ENCODE peak calls at places on chromosome X, in seven cellular contexts. Z is GM23248, S is MM.1S, L is PC-3, W is hepatocyte, G is HCT116, I is neural progenitor cell. V is an unnamed sample.

GRCh38 chrX:3598046-3598605 is 115.3 kb downstream of the PRKX start:
- DNase-seq in G (no peak), Z (no peak), W (no peak), S (no peak), I (no peak), L (no peak), V (no peak)

GRCh38 chrX:119429471-119429870 is 30.3 kb downstream of the SLC25A43 start:
- DNase-seq in W (no peak), G (no peak), I (no peak), L (no peak), Z (peak), S (no peak), V (no peak)

GRCh38 chrX:10158279-10158939 is 1.6 kb downstream of the CLCN4 start:
- DNase-seq in Z (peak), W (peak), G (no peak), I (peak), L (no peak), S (no peak), V (peak)

GRCh38 chrX:12894074-12894691 is 12.2 kb upstream of the TLR8 start:
- DNase-seq in G (peak), W (peak), S (peak), I (peak), L (peak), Z (peak), V (peak)

GRCh38 chrX:151738751-151739150 is 4.2 kb downstream of the CNGA2 start:
- DNase-seq in I (no peak), L (no peak), Z (no peak), W (no peak), G (no peak), S (no peak), V (no peak)

GRCh38 chrX:48816014-48816810 is 10.1 kb upstream of the ERAS start:
- DNase-seq in L (no peak), G (no peak), W (no peak), S (no peak), I (no peak), Z (no peak), V (no peak)

GRCh38 chrX:115584715-115585114 is 23.7 kb downstream of the PLS3 start:
- DNase-seq in S (no peak), I (no peak), L (peak), G (no peak), Z (peak), W (no peak), V (no peak)

GRCh38 chrX:140064993-140065392 is 99.7 kb upstream of the CXorf66 start:
- DNase-seq in G (no peak), Z (no peak), I (no peak), S (no peak), L (no peak), W (no peak), V (no peak)

GRCh38 chrX:1582686-1583437 is 8.5 kb upstream of the AKAP17A start:
- DNase-seq in S (peak), I (no peak), G (peak), Z (peak), W (no peak), L (peak), V (peak)

GRCh38 chrX:46263494-46263893 is 281.7 kb downstream of the ZNF674 start:
- DNase-seq in W (no peak), L (peak), I (no peak), Z (no peak), S (no peak), G (peak), V (no peak)

GRCh38 chrX:153727108-153727931 is 2.7 kb downstream of the ABCD1 start:
- DNase-seq in I (no peak), S (no peak), W (no peak), L (peak), Z (peak), G (no peak), V (no peak)

GRCh38 chrX:57282568-57282967 is 3.9 kb upstream of the FAAH2 start:
- DNase-seq in L (peak), I (no peak), G (no peak), W (no peak), Z (no peak), S (peak), V (peak)

GRCh38 chrX:133922390-133922772 is 63.0 kb downstream of the GPC3 start:
- DNase-seq in S (peak), L (no peak), I (no peak), G (no peak), W (no peak), Z (no peak), V (no peak)

GRCh38 chrX:123960956-123961267 is 594 bp upstream of the STAG2 start:
- DNase-seq in Z (no peak), I (peak), S (no peak), G (no peak), W (no peak), L (no peak), V (no peak)

GRCh38 chrX:56233682-56234081 is 1.5 kb downstream of the KLF8 start:
- DNase-seq in S (no peak), G (peak), W (peak), I (peak), Z (peak), L (no peak), V (peak)

GRCh38 chrX:12721042-12721441 is 70.2 kb upstream of the PRPS2 start:
- DNase-seq in Z (no peak), W (peak), I (peak), L (peak), S (no peak), G (no peak), V (no peak)

GRCh38 chrX:78527263-78527662 is 131.9 kb downstream of the RTL3 start:
- DNase-seq in S (no peak), I (no peak), G (no peak), L (peak), W (no peak), Z (peak), V (no peak)

GRCh38 chrX:132272826-132273225 is 53.6 kb upstream of the RAP2C start:
- DNase-seq in I (no peak), W (no peak), S (no peak), Z (no peak), G (no peak), L (no peak), V (no peak)

GRCh38 chrX:125132274-125132673 is 187.4 kb upstream of the TEX13C start:
- DNase-seq in Z (peak), W (peak), G (no peak), S (peak), L (peak), I (peak), V (peak)

GRCh38 chrX:82218361-82218760 is 1016.5 kb downstream of the SH3BGRL start:
- DNase-seq in Z (peak), S (peak), I (peak), G (no peak), L (peak), W (peak), V (peak)

GRCh38 chrX:134236690-134237362 is at the start of gene CCDC160:
- DNase-seq in L (peak), Z (peak), S (peak), G (peak), I (peak), W (peak), V (peak)

GRCh38 chrX:110004970-110005369 is 2.1 kb downstream of the TMEM164 start:
- DNase-seq in I (no peak), S (no peak), G (no peak), Z (no peak), L (no peak), W (no peak), V (no peak)

GRCh38 chrX:9644335-9644734 is 121.3 kb downstream of the GPR143 start:
- DNase-seq in W (no peak), S (no peak), L (no peak), Z (no peak), I (no peak), G (no peak), V (no peak)

GRCh38 chrX:79325263-79325958 is 41.7 kb downstream of the ITM2A start:
- DNase-seq in Z (no peak), G (no peak), I (peak), W (no peak), S (peak), L (peak), V (peak)

GRCh38 chrX:18758166-18758932 is 50.9 kb downstream of the PPEF1 start:
- DNase-seq in G (no peak), S (no peak), Z (no peak), L (no peak), I (peak), W (no peak), V (no peak)

GRCh38 chrX:140766024-140766611 is 56.6 kb downstream of the LINC00632 start:
- DNase-seq in Z (peak), L (peak), W (peak), G (no peak), S (peak), I (peak), V (peak)

GRCh38 chrX:83860846-83861245 is at the start of gene CYLC1:
- DNase-seq in L (no peak), I (no peak), Z (no peak), S (no peak), W (no peak), G (no peak), V (no peak)

GRCh38 chrX:25019707-25020390 is 4.1 kb upstream of the ARX start:
- DNase-seq in W (no peak), I (peak), Z (no peak), S (no peak), L (no peak), G (no peak), V (no peak)

GRCh38 chrX:10679387-10679786 is 59.0 kb upstream of the MID1 start:
- DNase-seq in W (no peak), L (no peak), G (no peak), I (no peak), Z (no peak), S (no peak), V (no peak)

GRCh38 chrX:73562458-73562857 is 539 bp upstream of the CHIC1 start:
- DNase-seq in I (no peak), Z (no peak), G (no peak), S (no peak), L (no peak), W (no peak), V (no peak)

GRCh38 chrX:153514259-153514658 is 3.2 kb upstream of the ATP2B3 start:
- DNase-seq in W (no peak), I (no peak), G (no peak), S (no peak), Z (no peak), L (no peak), V (no peak)

GRCh38 chrX:28979876-28980275 is 392.6 kb downstream of the IL1RAPL1 start:
- DNase-seq in S (no peak), W (peak), L (no peak), I (no peak), G (no peak), Z (no peak), V (no peak)

GRCh38 chrX:5650904-5651303 is 577.8 kb downstream of the NLGN4X start:
- DNase-seq in S (peak), I (no peak), Z (no peak), L (no peak), G (no peak), W (no peak), V (peak)

GRCh38 chrX:29506729-29507128 is 708.6 kb upstream of the MAGEB2 start:
- DNase-seq in W (no peak), S (no peak), Z (no peak), I (no peak), L (no peak), G (no peak), V (no peak)

GRCh38 chrX:68934421-68934820 is 105.6 kb downstream of the EFNB1 start:
- DNase-seq in G (no peak), Z (no peak), W (no peak), L (no peak), S (no peak), I (no peak), V (no peak)

GRCh38 chrX:81215685-81216084 is 13.8 kb downstream of the SH3BGRL start:
- DNase-seq in S (no peak), G (no peak), Z (no peak), W (no peak), L (no peak), I (no peak), V (no peak)

GRCh38 chrX:96807318-96807717 is 76.4 kb upstream of the RPA4 start:
- DNase-seq in W (no peak), I (no peak), Z (no peak), S (no peak), L (no peak), G (no peak), V (no peak)

GRCh38 chrX:39519213-39519544 is 578.6 kb downstream of the BCOR start:
- DNase-seq in S (no peak), W (peak), Z (peak), I (no peak), G (no peak), L (peak), V (no peak)
- TF ChIP-seq EZH2 in S (no peak), W (no peak), Z (peak), I (no peak), G (no peak), L (peak), V (no peak)

GRCh38 chrX:120795301-120795700 is 80.4 kb downstream of the CT47B1 start:
- DNase-seq in Z (peak), L (no peak), I (no peak), S (no peak), W (no peak), G (no peak), V (no peak)
- TF ChIP-seq EZH2phosphoT487 in Z (no peak), L (no peak), I (no peak), S (no peak), W (no peak), G (no peak), V (no peak)

GRCh38 chrX:470686-471085 is 84.0 kb upstream of the PPP2R3B start:
- DNase-seq in S (no peak), Z (no peak), L (no peak), W (no peak), G (no peak), I (no peak), V (no peak)

GRCh38 chrX:476724-477075 is 90.0 kb upstream of the PPP2R3B start:
- DNase-seq in Z (no peak), G (no peak), L (no peak), I (no peak), S (no peak), W (no peak), V (no peak)

GRCh38 chrX:468979-469378 is 82.3 kb upstream of the PPP2R3B start:
- DNase-seq in G (no peak), I (no peak), L (no peak), Z (no peak), W (no peak), S (no peak), V (no peak)

GRCh38 chrX:475926-476723 is 89.4 kb upstream of the PPP2R3B start:
- DNase-seq in Z (no peak), I (no peak), S (no peak), G (no peak), W (no peak), L (peak), V (peak)

GRCh38 chrX:471239-471638 is 84.5 kb upstream of the PPP2R3B start:
- DNase-seq in S (no peak), L (no peak), G (no peak), Z (no peak), W (no peak), I (no peak), V (no peak)
- TF ChIP-seq EZH2 in S (no peak), L (no peak), G (no peak), Z (no peak), W (no peak), I (no peak), V (no peak)

GRCh38 chrX:143095841-143096240 is 70.1 kb downstream of the SPANXN4 start:
- DNase-seq in W (no peak), G (no peak), L (no peak), S (no peak), I (no peak), Z (no peak), V (no peak)

GRCh38 chrX:143095311-143095710 is 69.6 kb downstream of the SPANXN4 start:
- DNase-seq in G (no peak), S (no peak), Z (no peak), I (no peak), W (no peak), L (no peak), V (no peak)

DNA sequence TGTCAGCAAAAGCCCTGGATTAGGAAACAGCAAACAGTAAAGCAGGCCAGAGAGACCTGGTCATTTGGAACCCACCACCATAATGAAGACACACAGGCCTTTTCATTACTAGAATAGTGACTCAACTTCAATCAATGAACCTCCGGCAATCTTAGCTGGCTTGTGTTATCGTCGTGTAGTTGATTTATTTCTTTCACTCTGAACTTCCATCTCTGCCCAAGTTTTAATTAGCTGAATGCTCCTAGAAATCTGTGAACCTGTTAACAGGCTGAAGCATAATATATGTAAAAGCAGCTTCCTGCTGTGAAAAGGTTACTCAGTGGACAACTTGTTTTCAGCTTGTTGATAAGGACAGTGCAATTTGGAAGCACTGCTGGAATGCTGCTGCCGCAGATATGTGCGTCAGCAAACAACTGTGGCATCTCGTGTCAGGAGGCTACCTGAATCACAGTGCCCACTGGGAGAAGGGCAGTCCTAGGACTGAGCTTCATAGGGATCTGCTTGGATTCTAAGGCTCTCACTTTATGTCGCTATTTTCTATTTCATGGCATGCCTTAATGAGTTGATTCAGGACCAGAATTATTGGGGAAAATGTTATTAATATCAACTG is 68.9 kb downstream of the SPANXN4 start:
- DNase-seq in I (no peak), G (no peak), L (no peak), Z (no peak), W (peak), S (no peak), V (no peak)
- TF ChIP-seq EZH2phosphoT487 in I (no peak), G (no peak), L (no peak), Z (no peak), W (no peak), S (no peak), V (no peak)

GRCh38 chrX:107506596-107507031 is 57.2 kb downstream of the FRMPD3 start:
- DNase-seq in Z (no peak), G (no peak), W (no peak), S (no peak), I (no peak), L (no peak), V (peak)

GRCh38 chrX:107508925-107509324 is 59.5 kb downstream of the FRMPD3 start:
- DNase-seq in Z (no peak), S (no peak), W (no peak), G (no peak), I (no peak), L (no peak), V (peak)

GRCh38 chrX:107505223-107505622 is 55.8 kb downstream of the FRMPD3 start:
- DNase-seq in L (peak), S (no peak), Z (no peak), W (no peak), I (no peak), G (no peak), V (no peak)

GRCh38 chrX:107507744-107508117 is 58.3 kb downstream of the FRMPD3 start:
- DNase-seq in W (no peak), I (no peak), L (no peak), Z (no peak), G (no peak), S (no peak), V (no peak)

GRCh38 chrX:107507093-107507743 is 57.8 kb downstream of the FRMPD3 start:
- DNase-seq in S (no peak), G (no peak), W (no peak), I (no peak), L (no peak), Z (no peak), V (peak)
- TF ChIP-seq EZH2 in S (no peak), G (no peak), W (peak), I (peak), L (no peak), Z (peak), V (peak)

GRCh38 chrX:41127476-41128192 is 42.4 kb downstream of the USP9X start:
- DNase-seq in W (peak), S (peak), Z (no peak), L (no peak), I (no peak), G (no peak), V (no peak)
- TF ChIP-seq EZH2phosphoT487 in W (no peak), S (no peak), Z (no peak), L (no peak), I (no peak), G (no peak), V (no peak)

DNA sequence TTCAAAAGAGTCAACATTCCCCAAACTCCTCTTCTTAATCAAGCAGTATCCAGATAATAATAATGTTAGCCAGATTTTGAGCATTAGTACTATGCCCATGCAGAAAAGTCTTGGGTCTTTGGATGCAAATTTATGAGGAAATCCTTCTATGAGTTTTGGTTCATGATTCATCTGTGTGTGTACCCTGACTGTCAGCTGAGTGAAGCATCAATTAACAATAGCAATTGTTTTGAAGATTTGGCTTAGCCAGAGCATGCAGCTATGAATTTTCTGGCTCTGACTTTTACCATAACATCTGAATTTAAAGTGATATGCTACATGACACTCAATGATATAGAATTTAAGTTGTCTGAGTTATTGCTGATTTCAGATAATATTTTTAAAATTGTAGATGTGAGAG is 145.8 kb downstream of the KLHL4 start:
- DNase-seq in G (no peak), I (no peak), W (no peak), S (no peak), L (no peak), Z (no peak), V (no peak)
- TF ChIP-seq EZH2 in G (no peak), I (no peak), W (no peak), S (no peak), L (no peak), Z (no peak), V (no peak)